ENCODE peak calls at places on chromosome 10, in four cellular contexts. D, H, C and S are unnamed samples.

GRCh38 chr10:71693377-71693776 is 26.2 kb downstream of the C10orf105 start:
- DNase-seq in D (no peak), H (no peak), C (no peak), S (no peak)

GRCh38 chr10:69340695-69341094 is 62.4 kb downstream of the HK1 start:
- DNase-seq in D (no peak), H (no peak), C (no peak), S (no peak)

GRCh38 chr10:125259651-125260050 is 99.3 kb upstream of the CTBP2 start:
- DNase-seq in D (no peak), H (no peak), C (no peak), S (no peak)

GRCh38 chr10:72263613-72264241 is 10.0 kb upstream of the DDIT4 start:
- DNase-seq in D (no peak), H (peak; percentile 86), C (no peak), S (no peak)

GRCh38 chr10:91434041-91434440 is 23.9 kb downstream of the HECTD2 start:
- DNase-seq in D (no peak), H (no peak), C (no peak), S (no peak)

GRCh38 chr10:80356563-80356999 is at the start of the genes DYDC1 and DYDC2:
- DNase-seq in D (no peak), H (no peak), C (peak; percentile 36), S (peak; percentile 88)

GRCh38 chr10:63456437-63457210 is 9.2 kb downstream of the JMJD1C start:
- DNase-seq in D (no peak), H (no peak), C (no peak), S (no peak)

GRCh38 chr10:4240641-4241197 is 455.7 kb upstream of the KLF6 start:
- DNase-seq in D (no peak), H (no peak), C (no peak), S (no peak)

GRCh38 chr10:102312683-102313082 is 67.4 kb downstream of the GBF1 start:
- DNase-seq in D (no peak), H (no peak), C (no peak), S (no peak)

GRCh38 chr10:89516149-89516832 is 19.1 kb downstream of the SLC16A12 start:
- DNase-seq in D (no peak), H (no peak), C (no peak), S (no peak)

GRCh38 chr10:80805343-80806020 is 267.8 kb downstream of the SH2D4B start:
- DNase-seq in D (no peak), H (no peak), C (no peak), S (no peak)

GRCh38 chr10:102344067-102344466 is 51.4 kb upstream of the NFKB2 start:
- DNase-seq in D (no peak), H (no peak), C (no peak), S (no peak)

GRCh38 chr10:14247650-14248258 is 83.0 kb downstream of the FRMD4A start:
- DNase-seq in D (no peak), H (no peak), C (no peak), S (no peak)

DNA sequence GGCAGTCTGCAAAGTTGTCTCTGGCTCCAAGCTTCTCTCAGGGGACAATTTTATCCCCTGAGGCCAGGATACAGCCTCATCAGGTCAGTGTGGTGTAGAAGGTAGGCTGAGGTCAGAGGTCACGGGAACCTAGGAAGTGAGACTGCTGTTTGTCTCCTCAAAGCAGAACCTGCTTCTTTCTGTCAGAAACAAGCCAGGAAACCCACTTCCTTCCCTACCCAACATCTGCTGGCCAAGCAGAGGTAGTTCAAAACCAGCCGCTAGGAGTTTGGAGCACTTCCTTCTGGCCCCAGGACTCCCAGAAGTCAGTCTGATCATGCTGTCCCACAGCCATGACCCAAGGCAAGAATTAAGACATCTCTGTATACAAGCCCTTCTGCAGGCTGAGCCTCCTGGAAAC is 12.2 kb downstream of the CLRN3 start:
- DNase-seq in D (no peak), H (no peak), C (no peak), S (no peak)
- TF ChIP-seq SP1 in D (no peak), H (no peak), C (no peak), S (no peak)

DNA sequence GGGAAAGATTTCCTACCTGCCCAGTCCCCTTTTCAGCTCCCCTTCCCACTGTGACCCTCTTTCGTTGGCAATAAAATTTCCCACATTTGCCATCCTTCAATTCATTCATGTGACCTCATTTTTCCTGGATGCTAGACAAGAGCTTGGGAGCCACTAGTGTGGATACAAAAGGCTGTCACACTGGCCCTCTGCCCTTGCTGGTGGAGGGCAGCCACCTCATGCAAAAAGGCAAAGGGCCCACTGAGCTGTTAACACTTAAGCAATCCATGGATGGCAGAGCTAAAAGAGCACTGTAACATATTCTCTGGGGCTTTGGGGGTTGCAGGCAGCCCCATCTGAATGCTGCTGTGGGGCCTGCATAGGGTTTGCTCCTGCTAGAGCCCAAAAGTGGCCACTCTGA is 315.1 kb downstream of the NEBL start:
- DNase-seq in D (no peak), H (no peak), C (no peak), S (no peak)
- TF ChIP-seq CBFB in D (no peak), H (no peak), C (no peak), S (no peak)

DNA sequence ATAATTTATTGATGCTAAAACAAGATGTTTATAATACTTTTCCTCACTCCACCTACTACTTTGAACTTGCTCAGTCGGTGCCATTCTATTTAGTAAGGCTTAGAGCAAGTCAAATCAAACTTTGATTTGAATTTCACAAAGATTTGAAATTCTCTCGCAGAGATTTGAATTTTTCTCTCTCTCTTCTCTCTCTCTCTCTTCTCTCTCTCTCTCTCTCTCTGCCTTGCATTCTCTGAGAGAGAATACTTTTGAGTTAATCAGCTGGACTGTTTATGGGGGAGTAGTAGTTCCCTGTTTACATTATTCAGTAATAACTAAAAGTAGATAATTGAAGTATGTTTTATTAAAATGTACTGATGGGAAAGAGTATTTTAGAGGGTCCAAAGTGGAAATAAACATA is 488.5 kb upstream of the ANKRD30A start:
- DNase-seq in D (no peak), H (no peak), C (no peak), S (no peak)
- TF ChIP-seq ETV6 in D (no peak), H (no peak), C (no peak), S (no peak)

DNA sequence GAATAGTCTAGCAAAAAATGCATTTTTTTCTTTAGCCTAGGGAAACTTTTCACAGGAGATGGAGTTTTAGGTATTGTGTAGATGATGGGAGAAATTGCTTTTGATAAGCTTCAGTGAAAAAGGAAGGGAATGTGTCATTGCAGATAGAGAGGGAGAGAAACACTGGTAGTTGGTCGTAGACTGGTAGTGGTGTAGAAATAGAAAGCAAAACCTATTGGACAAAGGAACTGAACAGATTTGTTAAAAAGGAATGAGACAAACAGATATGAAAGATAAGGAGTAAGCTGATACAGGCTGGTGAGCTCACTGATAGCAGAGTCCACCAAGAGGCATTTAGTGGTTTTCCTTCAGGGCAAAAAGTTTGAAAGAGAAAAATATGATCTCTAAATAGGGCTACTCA is 94.3 kb downstream of the ZEB1 start:
- DNase-seq in D (no peak), H (peak; percentile 15), C (no peak), S (no peak)
- TF ChIP-seq SP1 in D (no peak), H (no peak), C (no peak), S (no peak)

GRCh38 chr10:110356628-110357245 is 52.0 kb upstream of the SMNDC1 start:
- DNase-seq in D (peak; percentile 100), H (no peak), C (peak; percentile 19), S (no peak)
- TF ChIP-seq CBFB in D (peak; percentile 84), H (no peak), C (no peak), S (no peak)

GRCh38 chr10:123890761-123891146 is 853 bp downstream of the CPXM2 start:
- DNase-seq in D (no peak), H (no peak), C (no peak), S (no peak)
- TF ChIP-seq ETV6 in D (no peak), H (no peak), C (no peak), S (no peak)